ENCODE peak calls at places on chromosomes 13 and 19, in five cellular contexts. R, V, F, M and S are unnamed samples.

GRCh38 chr13:105147481-105147880 is 1388.0 kb downstream of the EFNB2 start:
- DNase-seq in R (no peak), V (no peak), F (no peak), M (no peak), S (no peak)

GRCh38 chr13:110541526-110541920 is 20.0 kb downstream of the RAB20 start:
- DNase-seq in R (no peak), V (no peak), F (no peak), M (no peak), S (no peak)

GRCh38 chr19:2798733-2799132 is 13.4 kb downstream of the THOP1 start:
- DNase-seq in R (no peak), V (peak; percentile 72), F (no peak), M (no peak), S (no peak)

GRCh38 chr19:27742041-27742440 is 1470.9 kb downstream of the UQCRFS1 start:
- DNase-seq in R (no peak), V (no peak), F (no peak), M (no peak), S (no peak)

GRCh38 chr13:45138282-45138681 is 18.0 kb downstream of the GTF2F2 start:
- DNase-seq in R (no peak), V (no peak), F (no peak), M (no peak), S (no peak)

GRCh38 chr13:50144473-50145160 is 129.4 kb downstream of the KCNRG start:
- DNase-seq in R (no peak), V (no peak), F (no peak), M (no peak), S (no peak)

GRCh38 chr19:5594521-5594950 is 26.8 kb upstream of the TINCR start:
- DNase-seq in R (no peak), V (no peak), F (no peak), M (no peak), S (no peak)

GRCh38 chr19:47109541-47110375 is 3.8 kb downstream of the ZC3H4 start:
- DNase-seq in R (no peak), V (no peak), F (peak; percentile 63), M (peak; percentile 62), S (no peak)

GRCh38 chr13:21436582-21436981 is 22.5 kb downstream of the ZDHHC20 start:
- DNase-seq in R (no peak), V (no peak), F (no peak), M (no peak), S (no peak)

GRCh38 chr19:55354698-55355212 is at the start of gene COX6B2:
- DNase-seq in R (no peak), V (no peak), F (no peak), M (no peak), S (no peak)

GRCh38 chr13:50376895-50377575 is 361.8 kb downstream of the KCNRG start:
- DNase-seq in R (no peak), V (no peak), F (no peak), M (no peak), S (no peak)

GRCh38 chr13:42396501-42396900 is 124.5 kb downstream of the AKAP11 start:
- DNase-seq in R (no peak), V (no peak), F (no peak), M (no peak), S (no peak)

GRCh38 chr19:49712397-49712859 is 21.5 kb downstream of the CPT1C start:
- DNase-seq in R (no peak), V (no peak), F (peak; percentile 76), M (peak; percentile 94), S (no peak)

GRCh38 chr19:41641879-41642485 is 15.1 kb upstream of the CEACAM4 start:
- DNase-seq in R (no peak), V (no peak), F (peak; percentile 84), M (peak; percentile 53), S (no peak)

GRCh38 chr13:30443957-30444404 is 21.7 kb downstream of the UBE2L5 start:
- DNase-seq in R (no peak), V (no peak), F (peak; percentile 81), M (no peak), S (no peak)

GRCh38 chr13:97142452-97142851 is 79.7 kb upstream of the MBNL2 start:
- DNase-seq in R (no peak), V (no peak), F (no peak), M (peak; percentile 43), S (no peak)

GRCh38 chr13:114279770-114280169 is 1.6 kb upstream of the UPF3A start:
- DNase-seq in R (no peak), V (no peak), F (no peak), M (no peak), S (no peak)

GRCh38 chr19:42069619-42070293 is at the start of gene GRIK5:
- DNase-seq in R (no peak), V (no peak), F (peak; percentile 59), M (no peak), S (no peak)

GRCh38 chr19:12782424-12783225 is 7.3 kb upstream of the HOOK2 start:
- DNase-seq in R (peak; percentile 67), V (peak; percentile 91), F (peak; percentile 86), M (peak; percentile 90), S (no peak)
- TF ChIP-seq CTCF in R (peak; percentile 11), V (no peak), F (peak; percentile 33), M (peak; percentile 17), S (no peak)

GRCh38 chr19:18488838-18489626 is 32.8 kb downstream of the ELL start:
- DNase-seq in R (no peak), V (no peak), F (no peak), M (peak; percentile 51), S (no peak)
- TF ChIP-seq CTCF in R (no peak), V (no peak), F (peak; percentile 37), M (peak; percentile 49), S (no peak)

GRCh38 chr19:8028951-8029491 is 23.5 kb upstream of the CCL25 start:
- DNase-seq in R (no peak), V (no peak), F (no peak), M (peak; percentile 12), S (no peak)

GRCh38 chr19:8025321-8025720 is 19.9 kb upstream of the ELAVL1 start:
- DNase-seq in R (no peak), V (no peak), F (no peak), M (no peak), S (no peak)

GRCh38 chr19:8036438-8037099 is 16.0 kb upstream of the CCL25 start:
- DNase-seq in R (no peak), V (no peak), F (no peak), M (no peak), S (no peak)

GRCh38 chr19:8034178-8034525 is 18.4 kb upstream of the CCL25 start:
- DNase-seq in R (no peak), V (no peak), F (no peak), M (no peak), S (no peak)

GRCh38 chr19:8030906-8031305 is 21.7 kb upstream of the CCL25 start:
- DNase-seq in R (no peak), V (no peak), F (no peak), M (no peak), S (no peak)
- TF ChIP-seq CTCF in R (no peak), V (no peak), F (no peak), M (no peak), S (no peak)

GRCh38 chr19:12047868-12048267 is 4.9 kb downstream of the ZNF878 start:
- DNase-seq in R (no peak), V (no peak), F (no peak), M (no peak), S (no peak)

GRCh38 chr19:12055784-12056183 is 3.0 kb upstream of the ZNF878 start:
- DNase-seq in R (no peak), V (no peak), F (no peak), M (no peak), S (no peak)

GRCh38 chr19:12052057-12052570 is 647 bp downstream of the ZNF878 start:
- DNase-seq in R (no peak), V (no peak), F (no peak), M (no peak), S (no peak)

GRCh38 chr19:12052571-12053169 is at the start of gene ZNF878:
- DNase-seq in R (no peak), V (peak; percentile 91), F (peak; percentile 96), M (peak; percentile 82), S (peak; percentile 80)
- TF ChIP-seq CTCF in R (no peak), V (no peak), F (peak; percentile 9), M (peak; percentile 12), S (no peak)